ENCODE peak calls at places on chromosome 6, in six cellular contexts. One of them, this sample, is unnamed.

GRCh38 chr6:33276864-33277662 is at the start of gene B3GALT4:
- DNase-seq in A549: peak
- DNase-seq in WTC11: peak
- DNase-seq in endothelial cell of umbilical vein: peak
- DNase-seq in HepG2: no peak
- DNase-seq in H1: peak
- DNase-seq in this sample: peak

GRCh38 chr6:158142789-158143188 is 25.3 kb downstream of the SERAC1 start:
- DNase-seq in A549: no peak
- DNase-seq in WTC11: no peak
- DNase-seq in endothelial cell of umbilical vein: peak
- DNase-seq in HepG2: peak
- DNase-seq in H1: no peak
- DNase-seq in this sample: no peak

GRCh38 chr6:94074764-94075163 is 655.4 kb upstream of the EPHA7 start:
- DNase-seq in A549: no peak
- DNase-seq in WTC11: no peak
- DNase-seq in endothelial cell of umbilical vein: no peak
- DNase-seq in HepG2: no peak
- DNase-seq in H1: no peak
- DNase-seq in this sample: no peak

GRCh38 chr6:134447423-134447822 is 129.5 kb upstream of the SGK1 start:
- DNase-seq in A549: no peak
- DNase-seq in WTC11: no peak
- DNase-seq in endothelial cell of umbilical vein: peak
- DNase-seq in HepG2: no peak
- DNase-seq in H1: no peak
- DNase-seq in this sample: no peak

GRCh38 chr6:252775-253526 is 39.3 kb upstream of the DUSP22 start:
- DNase-seq in A549: no peak
- DNase-seq in WTC11: no peak
- DNase-seq in endothelial cell of umbilical vein: no peak
- DNase-seq in HepG2: no peak
- DNase-seq in H1: no peak
- DNase-seq in this sample: no peak

GRCh38 chr6:74936886-74937285 is 269.0 kb downstream of the COL12A1 start:
- DNase-seq in A549: no peak
- DNase-seq in WTC11: no peak
- DNase-seq in endothelial cell of umbilical vein: peak
- DNase-seq in HepG2: no peak
- DNase-seq in H1: no peak
- DNase-seq in this sample: no peak

GRCh38 chr6:170279977-170280688 is 10.7 kb downstream of the DLL1 start:
- DNase-seq in A549: peak
- DNase-seq in WTC11: peak
- DNase-seq in endothelial cell of umbilical vein: peak
- DNase-seq in HepG2: no peak
- DNase-seq in H1: no peak
- DNase-seq in this sample: peak

GRCh38 chr6:89301586-89302194 is 13.4 kb downstream of the GABRR2 start:
- DNase-seq in A549: no peak
- DNase-seq in WTC11: no peak
- DNase-seq in endothelial cell of umbilical vein: no peak
- DNase-seq in HepG2: no peak
- DNase-seq in H1: no peak
- DNase-seq in this sample: no peak

GRCh38 chr6:31794866-31795615 is 511 bp downstream of the VARS1 start:
- DNase-seq in A549: no peak
- DNase-seq in WTC11: no peak
- DNase-seq in endothelial cell of umbilical vein: peak
- DNase-seq in HepG2: no peak
- DNase-seq in H1: no peak
- DNase-seq in this sample: peak

GRCh38 chr6:2196079-2196679 is 49.2 kb downstream of the GMDS start:
- DNase-seq in A549: peak
- DNase-seq in WTC11: no peak
- DNase-seq in endothelial cell of umbilical vein: peak
- DNase-seq in HepG2: peak
- DNase-seq in H1: no peak
- DNase-seq in this sample: peak

GRCh38 chr6:16331328-16332174 is 93.2 kb downstream of the GMPR start:
- DNase-seq in A549: peak
- DNase-seq in WTC11: peak
- DNase-seq in endothelial cell of umbilical vein: peak
- DNase-seq in HepG2: peak
- DNase-seq in H1: peak
- DNase-seq in this sample: peak

GRCh38 chr6:98579941-98580340 is 254.4 kb upstream of the POU3F2 start:
- DNase-seq in A549: no peak
- DNase-seq in WTC11: no peak
- DNase-seq in endothelial cell of umbilical vein: no peak
- DNase-seq in HepG2: no peak
- DNase-seq in H1: no peak
- DNase-seq in this sample: no peak

GRCh38 chr6:168837231-168837903 is 396.4 kb downstream of the SMOC2 start:
- DNase-seq in A549: no peak
- DNase-seq in WTC11: no peak
- DNase-seq in endothelial cell of umbilical vein: no peak
- DNase-seq in HepG2: no peak
- DNase-seq in H1: no peak
- DNase-seq in this sample: no peak

GRCh38 chr6:31162463-31163165 is 4.2 kb downstream of the TCF19 start:
- DNase-seq in A549: no peak
- DNase-seq in WTC11: no peak
- DNase-seq in endothelial cell of umbilical vein: no peak
- DNase-seq in HepG2: no peak
- DNase-seq in H1: peak
- DNase-seq in this sample: no peak

GRCh38 chr6:30787954-30788353 is 43.6 kb upstream of the IER3 start:
- DNase-seq in A549: no peak
- DNase-seq in WTC11: no peak
- DNase-seq in endothelial cell of umbilical vein: no peak
- DNase-seq in HepG2: peak
- DNase-seq in H1: no peak
- DNase-seq in this sample: no peak

GRCh38 chr6:139334791-139335446 is 39.5 kb downstream of the CITED2 start:
- DNase-seq in A549: no peak
- DNase-seq in WTC11: no peak
- DNase-seq in endothelial cell of umbilical vein: peak
- DNase-seq in HepG2: no peak
- DNase-seq in H1: no peak
- DNase-seq in this sample: no peak

GRCh38 chr6:49457771-49458170 is 5.3 kb downstream of the MMUT start:
- DNase-seq in A549: no peak
- DNase-seq in WTC11: no peak
- DNase-seq in endothelial cell of umbilical vein: no peak
- DNase-seq in HepG2: no peak
- DNase-seq in H1: no peak
- DNase-seq in this sample: no peak

GRCh38 chr6:40634429-40634828 is 47.3 kb upstream of the LRFN2 start:
- DNase-seq in A549: no peak
- DNase-seq in WTC11: no peak
- DNase-seq in endothelial cell of umbilical vein: no peak
- DNase-seq in HepG2: no peak
- DNase-seq in H1: no peak
- DNase-seq in this sample: no peak

GRCh38 chr6:157946865-157947532 is 34.7 kb upstream of the SYNJ2 start:
- DNase-seq in A549: peak
- DNase-seq in WTC11: no peak
- DNase-seq in endothelial cell of umbilical vein: no peak
- DNase-seq in HepG2: peak
- DNase-seq in H1: no peak
- DNase-seq in this sample: no peak

GRCh38 chr6:97850458-97851218 is 567.6 kb upstream of the MMS22L start:
- DNase-seq in A549: no peak
- DNase-seq in WTC11: no peak
- DNase-seq in endothelial cell of umbilical vein: no peak
- DNase-seq in HepG2: no peak
- DNase-seq in H1: no peak
- DNase-seq in this sample: no peak

GRCh38 chr6:132812255-132812732 is 2.1 kb upstream of the RPS12 start:
- DNase-seq in A549: no peak
- DNase-seq in WTC11: no peak
- DNase-seq in endothelial cell of umbilical vein: peak
- DNase-seq in HepG2: peak
- DNase-seq in H1: no peak
- DNase-seq in this sample: peak

GRCh38 chr6:26275663-26276062 is 89.3 kb upstream of the BTN3A2 start:
- DNase-seq in A549: no peak
- DNase-seq in WTC11: no peak
- DNase-seq in endothelial cell of umbilical vein: peak
- DNase-seq in HepG2: no peak
- DNase-seq in H1: no peak
- DNase-seq in this sample: no peak

GRCh38 chr6:149046822-149047246 is 270.7 kb upstream of the TAB2 start:
- DNase-seq in A549: no peak
- DNase-seq in WTC11: no peak
- DNase-seq in endothelial cell of umbilical vein: no peak
- DNase-seq in HepG2: no peak
- DNase-seq in H1: no peak
- DNase-seq in this sample: no peak

DNA sequence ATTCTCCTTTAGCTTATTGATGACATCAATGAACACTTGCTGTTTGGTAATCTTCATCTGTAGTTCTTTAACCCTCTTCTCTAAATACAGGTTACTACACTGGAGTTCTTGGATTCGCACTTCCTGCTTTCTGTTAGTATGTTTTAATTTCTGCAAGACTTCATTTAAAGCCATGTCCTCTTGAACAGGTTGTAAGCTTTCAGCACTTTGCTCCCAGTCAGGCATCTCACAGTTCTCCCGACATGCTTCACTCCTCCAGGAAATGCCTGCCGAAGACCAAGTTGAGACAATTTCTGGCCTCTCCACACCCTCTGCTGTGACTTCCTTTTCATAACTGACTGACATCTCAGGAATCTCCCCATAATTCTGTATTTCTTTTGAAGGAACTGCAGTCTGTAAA is 15.8 kb downstream of the CAGE1 start:
- DNase-seq in A549: no peak
- DNase-seq in WTC11: no peak
- DNase-seq in endothelial cell of umbilical vein: no peak
- DNase-seq in HepG2: no peak
- DNase-seq in H1: no peak
- DNase-seq in this sample: no peak
- TF ChIP-seq JUN in A549: no peak
- TF ChIP-seq JUN in WTC11: no peak
- TF ChIP-seq JUN in endothelial cell of umbilical vein: no peak
- TF ChIP-seq JUN in HepG2: no peak
- TF ChIP-seq JUN in H1: no peak
- TF ChIP-seq JUN in this sample: no peak

GRCh38 chr6:71473908-71474307 is 185.3 kb downstream of the OGFRL1 start:
- DNase-seq in A549: peak
- DNase-seq in WTC11: no peak
- DNase-seq in endothelial cell of umbilical vein: peak
- DNase-seq in HepG2: no peak
- DNase-seq in H1: no peak
- DNase-seq in this sample: no peak

GRCh38 chr6:71476872-71477271 is 188.3 kb downstream of the OGFRL1 start:
- DNase-seq in A549: no peak
- DNase-seq in WTC11: no peak
- DNase-seq in endothelial cell of umbilical vein: no peak
- DNase-seq in HepG2: no peak
- DNase-seq in H1: no peak
- DNase-seq in this sample: no peak

GRCh38 chr6:71478834-71479541 is 190.4 kb downstream of the OGFRL1 start:
- DNase-seq in A549: peak
- DNase-seq in WTC11: no peak
- DNase-seq in endothelial cell of umbilical vein: peak
- DNase-seq in HepG2: no peak
- DNase-seq in H1: no peak
- DNase-seq in this sample: no peak

GRCh38 chr6:71480577-71480976 is 192.0 kb downstream of the OGFRL1 start:
- DNase-seq in A549: no peak
- DNase-seq in WTC11: no peak
- DNase-seq in endothelial cell of umbilical vein: peak
- DNase-seq in HepG2: no peak
- DNase-seq in H1: no peak
- DNase-seq in this sample: no peak

GRCh38 chr6:71476371-71476770 is 187.8 kb downstream of the OGFRL1 start:
- DNase-seq in A549: no peak
- DNase-seq in WTC11: no peak
- DNase-seq in endothelial cell of umbilical vein: no peak
- DNase-seq in HepG2: no peak
- DNase-seq in H1: no peak
- DNase-seq in this sample: no peak
- TF ChIP-seq JUN in A549: no peak
- TF ChIP-seq JUN in WTC11: no peak
- TF ChIP-seq JUN in endothelial cell of umbilical vein: no peak
- TF ChIP-seq JUN in HepG2: no peak
- TF ChIP-seq JUN in H1: no peak
- TF ChIP-seq JUN in this sample: no peak

DNA sequence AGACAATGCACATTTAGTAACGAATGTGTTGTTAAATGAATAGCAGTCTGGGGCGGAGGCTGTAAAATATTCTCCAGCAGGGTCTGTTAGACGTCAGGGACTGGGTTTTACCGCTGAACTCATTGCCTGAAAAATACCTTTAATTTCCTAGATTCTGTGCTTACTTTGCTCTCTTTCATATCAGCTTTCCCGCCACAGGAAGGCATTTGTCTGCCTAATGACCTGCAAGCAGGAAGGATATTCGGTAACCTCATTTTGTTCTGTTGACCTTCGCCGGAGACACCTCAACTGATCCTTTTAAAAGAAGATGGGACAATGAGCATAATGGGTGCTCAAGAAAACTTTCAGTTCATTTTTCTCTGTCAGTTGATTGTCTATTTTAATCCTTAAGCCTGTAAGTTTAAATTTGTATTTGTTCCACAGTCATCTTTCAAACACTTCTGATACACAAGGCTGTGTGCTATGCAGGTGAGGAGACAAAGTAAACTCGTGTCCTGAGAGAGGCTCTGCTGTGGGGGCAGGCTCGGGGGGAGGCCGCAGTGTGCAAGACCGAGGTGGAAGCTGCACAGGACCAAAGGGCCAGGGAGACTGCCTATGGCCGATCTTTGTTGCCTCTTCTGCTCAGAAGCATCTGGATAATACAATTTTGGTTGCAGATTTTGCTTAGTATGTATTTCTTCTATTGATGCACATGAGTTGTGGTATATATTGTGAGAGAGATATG is 27.4 kb upstream of the SIM1 start:
- DNase-seq in A549: no peak
- DNase-seq in WTC11: no peak
- DNase-seq in endothelial cell of umbilical vein: no peak
- DNase-seq in HepG2: no peak
- DNase-seq in H1: no peak
- DNase-seq in this sample: no peak
- TF ChIP-seq JUN in A549: no peak
- TF ChIP-seq JUN in WTC11: no peak
- TF ChIP-seq JUN in endothelial cell of umbilical vein: no peak
- TF ChIP-seq JUN in HepG2: no peak
- TF ChIP-seq JUN in H1: no peak
- TF ChIP-seq JUN in this sample: no peak

GRCh38 chr6:77470983-77471382 is 7.7 kb upstream of the HTR1B start:
- DNase-seq in A549: no peak
- DNase-seq in WTC11: no peak
- DNase-seq in endothelial cell of umbilical vein: peak
- DNase-seq in HepG2: no peak
- DNase-seq in H1: no peak
- DNase-seq in this sample: no peak
- TF ChIP-seq JUN in A549: no peak
- TF ChIP-seq JUN in WTC11: no peak
- TF ChIP-seq JUN in endothelial cell of umbilical vein: no peak
- TF ChIP-seq JUN in HepG2: no peak
- TF ChIP-seq JUN in H1: no peak
- TF ChIP-seq JUN in this sample: no peak